ENCODE peak calls at places on chromosomes 2 and 18, in nine cellular contexts. One of them, this sample, is unnamed.

GRCh38 chr18:48735070-48735676 is 196.3 kb downstream of the CTIF start:
- DNase-seq in A549: no peak
- DNase-seq in HCT116: no peak
- DNase-seq in GM12878: no peak
- DNase-seq in GM23338: peak
- DNase-seq in HepG2: no peak
- DNase-seq in SK-N-SH: no peak
- DNase-seq in K562: no peak
- DNase-seq in HL-60: no peak
- DNase-seq in this sample: no peak

GRCh38 chr2:77831878-77832277 is 309.7 kb upstream of the LRRTM4 start:
- DNase-seq in A549: no peak
- DNase-seq in HCT116: no peak
- DNase-seq in GM12878: no peak
- DNase-seq in GM23338: no peak
- DNase-seq in HepG2: peak
- DNase-seq in SK-N-SH: no peak
- DNase-seq in K562: no peak
- DNase-seq in HL-60: no peak
- DNase-seq in this sample: no peak

GRCh38 chr18:61946449-61946848 is 53.6 kb upstream of the RNF152 start:
- DNase-seq in A549: no peak
- DNase-seq in HCT116: no peak
- DNase-seq in GM12878: no peak
- DNase-seq in GM23338: no peak
- DNase-seq in HepG2: no peak
- DNase-seq in SK-N-SH: no peak
- DNase-seq in K562: no peak
- DNase-seq in HL-60: no peak
- DNase-seq in this sample: no peak

GRCh38 chr2:40450066-40450841 is 1.6 kb downstream of the SLC8A1 start:
- DNase-seq in A549: no peak
- DNase-seq in HCT116: no peak
- DNase-seq in GM12878: no peak
- DNase-seq in GM23338: peak
- DNase-seq in HepG2: no peak
- DNase-seq in SK-N-SH: peak
- DNase-seq in K562: no peak
- DNase-seq in HL-60: peak
- DNase-seq in this sample: no peak

GRCh38 chr18:37567061-37567993 is 1.7 kb upstream of the CELF4 start:
- DNase-seq in A549: no peak
- DNase-seq in HCT116: no peak
- DNase-seq in GM12878: no peak
- DNase-seq in GM23338: peak
- DNase-seq in HepG2: no peak
- DNase-seq in SK-N-SH: peak
- DNase-seq in K562: no peak
- DNase-seq in HL-60: no peak
- DNase-seq in this sample: no peak

GRCh38 chr2:137467246-137467862 is 496.9 kb upstream of the HNMT start:
- DNase-seq in A549: peak
- DNase-seq in HCT116: no peak
- DNase-seq in GM12878: peak
- DNase-seq in GM23338: peak
- DNase-seq in HepG2: peak
- DNase-seq in SK-N-SH: peak
- DNase-seq in K562: no peak
- DNase-seq in HL-60: peak
- DNase-seq in this sample: peak

GRCh38 chr2:151520976-151521375 is 111.3 kb downstream of the RIF1 start:
- DNase-seq in A549: no peak
- DNase-seq in HCT116: no peak
- DNase-seq in GM12878: no peak
- DNase-seq in GM23338: no peak
- DNase-seq in HepG2: no peak
- DNase-seq in SK-N-SH: no peak
- DNase-seq in K562: no peak
- DNase-seq in HL-60: no peak
- DNase-seq in this sample: no peak

GRCh38 chr2:96315400-96316071 is 9.6 kb upstream of the ITPRIPL1 start:
- DNase-seq in A549: peak
- DNase-seq in HCT116: no peak
- DNase-seq in GM12878: no peak
- DNase-seq in GM23338: no peak
- DNase-seq in HepG2: peak
- DNase-seq in SK-N-SH: no peak
- DNase-seq in K562: no peak
- DNase-seq in HL-60: peak
- DNase-seq in this sample: no peak

GRCh38 chr2:42902939-42903709 is 110.7 kb upstream of the HAAO start:
- DNase-seq in A549: no peak
- DNase-seq in HCT116: no peak
- DNase-seq in GM12878: no peak
- DNase-seq in GM23338: no peak
- DNase-seq in HepG2: no peak
- DNase-seq in SK-N-SH: no peak
- DNase-seq in K562: no peak
- DNase-seq in HL-60: no peak
- DNase-seq in this sample: no peak

GRCh38 chr2:42904576-42904876 is 112.1 kb upstream of the HAAO start:
- DNase-seq in A549: no peak
- DNase-seq in HCT116: no peak
- DNase-seq in GM12878: no peak
- DNase-seq in GM23338: no peak
- DNase-seq in HepG2: no peak
- DNase-seq in SK-N-SH: no peak
- DNase-seq in K562: no peak
- DNase-seq in HL-60: no peak
- DNase-seq in this sample: no peak

GRCh38 chr2:42906115-42906556 is 113.8 kb upstream of the HAAO start:
- DNase-seq in A549: no peak
- DNase-seq in HCT116: no peak
- DNase-seq in GM12878: no peak
- DNase-seq in GM23338: no peak
- DNase-seq in HepG2: no peak
- DNase-seq in SK-N-SH: no peak
- DNase-seq in K562: no peak
- DNase-seq in HL-60: no peak
- DNase-seq in this sample: no peak

GRCh38 chr2:42905341-42906114 is 113.1 kb upstream of the HAAO start:
- DNase-seq in A549: no peak
- DNase-seq in HCT116: no peak
- DNase-seq in GM12878: no peak
- DNase-seq in GM23338: peak
- DNase-seq in HepG2: peak
- DNase-seq in SK-N-SH: peak
- DNase-seq in K562: no peak
- DNase-seq in HL-60: no peak
- DNase-seq in this sample: no peak

DNA sequence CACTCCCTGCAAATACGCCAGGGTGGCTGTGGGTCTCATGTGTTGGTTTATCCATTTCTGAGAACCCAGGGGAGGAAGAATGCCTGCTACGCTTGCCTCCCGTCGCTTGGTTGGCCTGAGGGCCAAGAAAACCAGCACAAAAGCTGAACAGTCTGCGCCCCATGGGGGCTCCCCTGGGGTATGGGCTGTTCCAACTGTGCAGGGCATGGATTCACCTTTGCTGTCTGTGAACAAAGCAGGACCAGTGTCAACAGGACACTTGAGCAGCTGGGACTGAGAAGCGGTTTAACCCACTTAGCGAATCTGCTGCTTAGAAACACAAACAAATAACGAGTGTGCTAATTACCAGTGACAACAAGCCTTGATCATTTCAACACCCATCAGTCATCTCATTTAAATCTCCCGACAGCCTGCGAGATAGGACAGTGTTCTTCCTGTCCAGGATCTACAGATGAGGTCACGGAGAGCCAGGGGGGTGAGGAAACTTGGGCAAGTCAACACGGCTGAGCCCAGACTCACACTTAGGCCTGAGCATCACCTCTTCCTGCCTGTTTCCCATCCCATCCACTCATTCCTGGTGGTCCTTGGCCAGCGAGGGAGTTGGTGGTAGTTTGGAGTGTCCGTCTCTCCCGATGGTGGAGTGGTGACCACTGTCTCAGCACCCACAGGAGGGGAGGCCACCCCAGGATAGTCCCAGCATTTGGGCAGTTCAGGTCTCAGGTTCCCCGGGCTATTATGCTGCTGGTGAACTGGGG is 111.6 kb upstream of the HAAO start:
- DNase-seq in A549: no peak
- DNase-seq in HCT116: no peak
- DNase-seq in GM12878: no peak
- DNase-seq in GM23338: no peak
- DNase-seq in HepG2: no peak
- DNase-seq in SK-N-SH: peak
- DNase-seq in K562: no peak
- DNase-seq in HL-60: no peak
- DNase-seq in this sample: no peak
- TF ChIP-seq REST in A549: no peak
- TF ChIP-seq REST in HCT116: no peak
- TF ChIP-seq REST in GM12878: no peak
- TF ChIP-seq REST in GM23338: no peak
- TF ChIP-seq REST in HepG2: no peak
- TF ChIP-seq REST in SK-N-SH: no peak
- TF ChIP-seq REST in K562: no peak
- TF ChIP-seq REST in HL-60: no peak
- TF ChIP-seq REST in this sample: no peak

GRCh38 chr2:233817995-233818638 is 36.2 kb downstream of the HJURP start:
- DNase-seq in A549: no peak
- DNase-seq in HCT116: no peak
- DNase-seq in GM12878: no peak
- DNase-seq in GM23338: no peak
- DNase-seq in HepG2: peak
- DNase-seq in SK-N-SH: no peak
- DNase-seq in K562: no peak
- DNase-seq in HL-60: no peak
- DNase-seq in this sample: no peak

GRCh38 chr2:233820766-233821105 is 33.6 kb downstream of the HJURP start:
- DNase-seq in A549: no peak
- DNase-seq in HCT116: no peak
- DNase-seq in GM12878: no peak
- DNase-seq in GM23338: no peak
- DNase-seq in HepG2: no peak
- DNase-seq in SK-N-SH: no peak
- DNase-seq in K562: no peak
- DNase-seq in HL-60: no peak
- DNase-seq in this sample: no peak

GRCh38 chr2:233817305-233817980 is 36.9 kb downstream of the HJURP start:
- DNase-seq in A549: no peak
- DNase-seq in HCT116: no peak
- DNase-seq in GM12878: no peak
- DNase-seq in GM23338: no peak
- DNase-seq in HepG2: no peak
- DNase-seq in SK-N-SH: no peak
- DNase-seq in K562: no peak
- DNase-seq in HL-60: no peak
- DNase-seq in this sample: no peak

GRCh38 chr2:233819884-233820765 is 34.2 kb downstream of the HJURP start:
- DNase-seq in A549: no peak
- DNase-seq in HCT116: no peak
- DNase-seq in GM12878: no peak
- DNase-seq in GM23338: no peak
- DNase-seq in HepG2: no peak
- DNase-seq in SK-N-SH: no peak
- DNase-seq in K562: no peak
- DNase-seq in HL-60: no peak
- DNase-seq in this sample: no peak

DNA sequence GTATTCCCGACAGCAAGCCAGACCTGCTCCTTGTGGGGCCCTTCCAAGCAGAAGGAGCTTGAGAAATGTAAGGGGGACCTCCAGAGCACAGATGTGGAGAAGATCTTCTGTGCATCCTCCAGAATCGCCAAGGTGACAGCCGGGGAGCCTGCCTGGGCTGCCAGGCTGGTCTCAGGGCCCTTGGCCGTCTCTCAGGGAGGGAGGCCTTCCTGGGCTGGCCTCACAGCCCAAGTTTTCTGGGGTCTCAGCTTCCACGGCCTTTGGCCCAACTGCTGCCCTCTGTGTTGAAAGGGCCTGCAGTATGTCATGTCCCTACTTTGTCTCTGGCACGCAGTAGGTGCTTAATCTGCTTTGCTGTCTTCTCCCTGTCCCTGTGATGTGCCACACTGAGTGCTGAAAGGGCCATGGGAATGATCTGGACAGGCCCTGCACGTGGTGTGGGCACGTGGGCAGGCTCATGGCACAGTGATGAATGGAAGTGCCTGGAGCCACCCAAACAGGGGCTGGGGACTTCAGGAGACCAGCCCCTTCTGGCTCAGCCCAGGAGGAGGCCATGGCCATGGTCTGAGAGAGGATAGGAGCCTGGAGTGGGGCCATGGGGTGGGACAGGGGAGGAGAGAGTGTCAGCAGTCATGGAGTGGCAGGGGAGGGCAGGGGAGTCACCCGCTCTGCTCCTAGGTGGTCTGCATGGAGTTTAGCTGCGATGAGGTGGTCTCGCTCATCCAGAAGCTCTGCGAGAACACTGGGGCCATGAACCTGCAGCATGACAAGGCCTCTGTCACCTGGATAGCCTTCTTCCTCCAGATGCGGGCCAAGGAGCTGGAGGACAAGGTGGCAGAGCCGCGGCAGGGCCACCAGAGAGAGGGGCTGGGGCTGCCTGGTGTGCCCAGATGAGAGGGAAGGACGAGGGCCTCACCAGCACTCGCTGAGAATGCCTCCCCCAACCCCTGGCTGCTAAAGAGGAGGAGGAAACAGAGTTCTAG is 35.4 kb downstream of the HJURP start:
- DNase-seq in A549: no peak
- DNase-seq in HCT116: no peak
- DNase-seq in GM12878: no peak
- DNase-seq in GM23338: no peak
- DNase-seq in HepG2: no peak
- DNase-seq in SK-N-SH: no peak
- DNase-seq in K562: no peak
- DNase-seq in HL-60: no peak
- DNase-seq in this sample: no peak
- TF ChIP-seq REST in A549: no peak
- TF ChIP-seq REST in HCT116: no peak
- TF ChIP-seq REST in GM12878: no peak
- TF ChIP-seq REST in GM23338: no peak
- TF ChIP-seq REST in HepG2: no peak
- TF ChIP-seq REST in SK-N-SH: no peak
- TF ChIP-seq REST in K562: no peak
- TF ChIP-seq REST in HL-60: no peak
- TF ChIP-seq REST in this sample: no peak

DNA sequence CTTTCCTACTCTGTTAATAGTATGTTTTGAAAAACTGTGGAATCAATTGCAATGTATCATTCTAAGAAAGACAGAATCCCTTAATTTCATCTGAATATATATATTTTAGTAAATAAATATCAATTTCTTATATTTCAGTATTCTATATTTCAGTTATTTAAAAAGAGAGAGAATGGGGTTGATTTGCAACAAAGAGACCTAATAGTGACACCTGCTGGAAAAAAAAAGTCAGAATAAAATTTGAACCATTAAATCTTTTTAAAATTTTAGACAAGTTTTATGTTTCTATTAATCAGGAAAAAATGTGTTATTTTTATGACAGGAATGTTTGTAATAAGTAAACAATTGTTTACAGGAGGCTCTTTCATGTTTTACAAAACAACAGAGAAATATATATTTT is 20.7 kb upstream of the CCNT2 start:
- DNase-seq in A549: no peak
- DNase-seq in HCT116: peak
- DNase-seq in GM12878: no peak
- DNase-seq in GM23338: peak
- DNase-seq in HepG2: no peak
- DNase-seq in SK-N-SH: peak
- DNase-seq in K562: no peak
- DNase-seq in HL-60: no peak
- DNase-seq in this sample: no peak
- TF ChIP-seq REST in A549: no peak
- TF ChIP-seq REST in HCT116: no peak
- TF ChIP-seq REST in GM12878: no peak
- TF ChIP-seq REST in GM23338: no peak
- TF ChIP-seq REST in HepG2: no peak
- TF ChIP-seq REST in SK-N-SH: no peak
- TF ChIP-seq REST in K562: no peak
- TF ChIP-seq REST in HL-60: no peak
- TF ChIP-seq REST in this sample: no peak

DNA sequence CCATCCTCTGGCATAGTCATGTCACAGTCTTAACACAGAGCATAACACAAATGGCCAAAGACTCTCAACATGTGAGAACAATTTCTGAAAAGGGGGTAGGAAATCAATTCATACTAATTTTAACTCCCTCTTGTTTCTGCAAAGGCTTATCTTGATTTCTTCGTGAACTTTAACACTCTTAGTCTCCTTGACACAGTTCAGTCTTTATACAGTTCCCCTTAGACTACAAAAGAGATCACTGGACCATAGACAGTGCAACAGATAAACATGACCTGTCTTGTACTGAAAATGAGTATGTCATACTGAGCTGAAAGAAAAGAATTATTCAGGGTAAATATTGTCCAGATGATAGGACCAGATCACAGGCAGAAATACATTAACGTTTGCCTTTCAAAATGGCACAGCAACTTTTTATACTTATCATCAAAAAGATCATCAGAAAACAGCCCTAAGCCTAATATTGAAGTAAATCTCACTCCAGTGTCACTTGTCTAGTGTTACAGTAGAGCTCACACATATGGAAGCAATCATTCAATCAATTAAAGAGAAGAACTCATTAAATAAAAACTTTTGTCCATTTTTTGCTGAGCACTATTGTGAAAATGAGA is 56.4 kb upstream of the VRK2 start:
- DNase-seq in A549: no peak
- DNase-seq in HCT116: no peak
- DNase-seq in GM12878: peak
- DNase-seq in GM23338: no peak
- DNase-seq in HepG2: no peak
- DNase-seq in SK-N-SH: peak
- DNase-seq in K562: no peak
- DNase-seq in HL-60: no peak
- DNase-seq in this sample: no peak
- TF ChIP-seq REST in A549: no peak
- TF ChIP-seq REST in HCT116: no peak
- TF ChIP-seq REST in GM12878: no peak
- TF ChIP-seq REST in GM23338: no peak
- TF ChIP-seq REST in HepG2: no peak
- TF ChIP-seq REST in SK-N-SH: no peak
- TF ChIP-seq REST in K562: no peak
- TF ChIP-seq REST in HL-60: no peak
- TF ChIP-seq REST in this sample: no peak